ENCODE peak calls at places on chromosomes 3 and 15, in eight cellular contexts. U, B, X, H, I, V, M and W are unnamed samples.

GRCh38 chr3:20043398-20043797 is 3.2 kb downstream of the KAT2B start:
- DNase-seq in U (no peak), B (no peak), X (no peak), H (no peak), I (no peak), V (no peak), M (peak; percentile 54), W (peak; percentile 66)

GRCh38 chr3:54360320-54360719 is 238.0 kb downstream of the CACNA2D3 start:
- DNase-seq in U (no peak), B (no peak), X (no peak), H (no peak), I (no peak), V (no peak), M (no peak), W (no peak)

GRCh38 chr3:49563040-49563578 is 8.8 kb downstream of the BSN start:
- DNase-seq in U (no peak), B (no peak), X (no peak), H (no peak), I (no peak), V (no peak), M (no peak), W (no peak)

GRCh38 chr3:189554868-189555557 is 76.2 kb upstream of the TP63 start:
- DNase-seq in U (no peak), B (no peak), X (no peak), H (no peak), I (no peak), V (no peak), M (no peak), W (no peak)

GRCh38 chr3:65174713-65175112 is 486.9 kb upstream of the ADAMTS9 start:
- DNase-seq in U (no peak), B (no peak), X (no peak), H (no peak), I (no peak), V (no peak), M (no peak), W (no peak)

GRCh38 chr3:44554626-44555592 is at the start of gene ZKSCAN7:
- DNase-seq in U (peak; percentile 68), B (peak; percentile 82), X (peak; percentile 74), H (peak; percentile 73), I (no peak), V (peak; percentile 70), M (peak; percentile 64), W (peak; percentile 20)

GRCh38 chr3:20511863-20512262 is 325.9 kb upstream of the SGO1 start:
- DNase-seq in U (peak; percentile 8), B (peak; percentile 2), X (no peak), H (peak; percentile 69), I (no peak), V (no peak), M (peak; percentile 18), W (peak; percentile 73)

GRCh38 chr3:99846472-99846871 is 28.8 kb downstream of the CMSS1 start:
- DNase-seq in U (no peak), B (no peak), X (no peak), H (no peak), I (no peak), V (no peak), M (no peak), W (no peak)

GRCh38 chr3:76505202-76505875 is 534.6 kb upstream of the ROBO2 start:
- DNase-seq in U (no peak), B (no peak), X (no peak), H (no peak), I (no peak), V (no peak), M (no peak), W (no peak)

GRCh38 chr3:43838009-43838758 is 147.4 kb downstream of the ABHD5 start:
- DNase-seq in U (no peak), B (no peak), X (no peak), H (no peak), I (no peak), V (no peak), M (no peak), W (no peak)

GRCh38 chr3:55165704-55166103 is 237.8 kb upstream of the LRTM1 start:
- DNase-seq in U (no peak), B (no peak), X (no peak), H (no peak), I (no peak), V (no peak), M (no peak), W (no peak)

GRCh38 chr3:66504761-66505641 is 4.2 kb upstream of the LRIG1 start:
- DNase-seq in U (no peak), B (no peak), X (no peak), H (no peak), I (no peak), V (no peak), M (no peak), W (no peak)

GRCh38 chr3:99929409-99930139 is 111.9 kb downstream of the CMSS1 start:
- DNase-seq in U (no peak), B (no peak), X (no peak), H (no peak), I (no peak), V (no peak), M (no peak), W (peak; percentile 25)

GRCh38 chr3:13863929-13864595 is 15.8 kb downstream of the WNT7A start:
- DNase-seq in U (no peak), B (no peak), X (no peak), H (no peak), I (no peak), V (no peak), M (no peak), W (no peak)

GRCh38 chr3:123803521-123803920 is 80.6 kb downstream of the MYLK start:
- DNase-seq in U (no peak), B (no peak), X (no peak), H (no peak), I (no peak), V (no peak), M (no peak), W (no peak)

GRCh38 chr3:8575364-8576104 is 69.1 kb downstream of the SSUH2 start:
- DNase-seq in U (no peak), B (no peak), X (no peak), H (no peak), I (no peak), V (no peak), M (no peak), W (no peak)

GRCh38 chr3:192246847-192247520 is 480.4 kb downstream of the FGF12 start:
- DNase-seq in U (no peak), B (no peak), X (no peak), H (no peak), I (no peak), V (no peak), M (no peak), W (no peak)

GRCh38 chr3:29759021-29759359 is 478.1 kb downstream of the RBMS3 start:
- DNase-seq in U (no peak), B (no peak), X (no peak), H (no peak), I (no peak), V (no peak), M (peak; percentile 26), W (no peak)

GRCh38 chr3:54326951-54327350 is 204.6 kb downstream of the CACNA2D3 start:
- DNase-seq in U (no peak), B (no peak), X (no peak), H (no peak), I (no peak), V (no peak), M (no peak), W (no peak)

GRCh38 chr3:50138266-50139230 is 16.6 kb upstream of the SEMA3F start:
- DNase-seq in U (peak; percentile 42), B (no peak), X (no peak), H (peak; percentile 88), I (no peak), V (no peak), M (no peak), W (peak; percentile 9)

GRCh38 chr15:24971052-24971451 is 16.3 kb downstream of the SNRPN start:
- DNase-seq in U (no peak), B (no peak), X (no peak), H (no peak), I (no peak), V (no peak), M (no peak), W (no peak)

GRCh38 chr3:52350981-52351761 is 35.1 kb downstream of the DNAH1 start:
- DNase-seq in U (no peak), B (no peak), X (no peak), H (no peak), I (no peak), V (no peak), M (no peak), W (no peak)

GRCh38 chr15:40111888-40112287 is 3.2 kb upstream of the BMF start:
- DNase-seq in U (no peak), B (no peak), X (no peak), H (peak; percentile 84), I (no peak), V (no peak), M (no peak), W (no peak)

GRCh38 chr3:112640333-112640863 is 545 bp downstream of the CCDC80 start:
- DNase-seq in U (no peak), B (no peak), X (no peak), H (peak; percentile 47), I (no peak), V (no peak), M (no peak), W (no peak)

GRCh38 chr3:100708989-100709839 is at the start of gene TFG:
- DNase-seq in U (peak; percentile 96), B (peak; percentile 84), X (peak; percentile 97), H (peak; percentile 96), I (peak; percentile 70), V (peak; percentile 92), M (peak; percentile 98), W (peak; percentile 89)

GRCh38 chr3:71551286-71551919 is 32.1 kb downstream of the FOXP1 start:
- DNase-seq in U (no peak), B (no peak), X (no peak), H (no peak), I (no peak), V (no peak), M (no peak), W (no peak)

GRCh38 chr3:129756871-129757270 is 136.6 kb downstream of the TMCC1 start:
- DNase-seq in U (no peak), B (no peak), X (no peak), H (no peak), I (no peak), V (no peak), M (no peak), W (no peak)